ENCODE peak calls at places on chromosomes 4 and X, in four cellular contexts. O, V, U and Y are unnamed samples.

GRCh38 chrX:110086162-110086915 is 83.4 kb downstream of the TMEM164 start:
- DNase-seq in O (no peak), U (no peak), V (no peak), Y (no peak)

GRCh38 chr4:159070742-159071141 is 32.1 kb upstream of the RAPGEF2 start:
- DNase-seq in V (no peak), O (no peak), U (no peak), Y (no peak)

GRCh38 chr4:105060628-105061027 is 86.0 kb upstream of the TET2 start:
- DNase-seq in U (no peak), O (no peak), V (no peak), Y (no peak)

GRCh38 chr4:53923921-53924320 is 140.5 kb downstream of the CHIC2 start:
- DNase-seq in U (no peak), O (no peak), V (no peak), Y (no peak)

GRCh38 chr4:130249002-130249401 is 1153.0 kb downstream of the C4orf33 start:
- DNase-seq in O (no peak), U (no peak), V (no peak), Y (no peak)

GRCh38 chrX:13938053-13938765 is 91.5 kb downstream of the GEMIN8 start:
- DNase-seq in U (peak; percentile 66), V (peak; percentile 27), O (peak; percentile 45), Y (no peak)

GRCh38 chr4:26022346-26022891 is 108.4 kb downstream of the SMIM20 start:
- DNase-seq in U (no peak), V (no peak), O (no peak), Y (no peak)

GRCh38 chr4:149031399-149031798 is 589.2 kb upstream of the NR3C2 start:
- DNase-seq in O (no peak), V (no peak), U (no peak), Y (no peak)

GRCh38 chrX:106987488-106987887 is 12.5 kb downstream of the MORC4 start:
- DNase-seq in U (no peak), O (no peak), V (no peak), Y (no peak)

GRCh38 chr4:14168919-14169318 is 541.4 kb upstream of the BOD1L1 start:
- DNase-seq in U (no peak), V (no peak), O (no peak), Y (no peak)

GRCh38 chr4:91258326-91258725 is 1045.4 kb upstream of the GRID2 start:
- DNase-seq in O (no peak), V (no peak), U (no peak), Y (no peak)

GRCh38 chrX:35726176-35726575 is 72.0 kb upstream of the MAGEB16 start:
- DNase-seq in V (no peak), O (no peak), U (no peak), Y (no peak)

GRCh38 chr4:80073362-80074008 is 456 bp upstream of the ANTXR2 start:
- DNase-seq in O (no peak), V (no peak), U (no peak), Y (no peak)

GRCh38 chr4:109820563-109820962 is 5.0 kb downstream of the GAR1 start:
- DNase-seq in O (no peak), V (no peak), U (no peak), Y (no peak)

GRCh38 chr4:118769152-118769551 is 66.8 kb downstream of the SEC24D start:
- DNase-seq in O (no peak), V (no peak), U (no peak), Y (no peak)

GRCh38 chrX:72312311-72312940 is 6.7 kb upstream of the CITED1 start:
- DNase-seq in O (no peak), V (no peak), U (no peak), Y (no peak)

GRCh38 chrX:103441878-103442535 is 65.7 kb downstream of the BEX3 start:
- DNase-seq in U (no peak), V (no peak), O (no peak), Y (no peak)

GRCh38 chr4:124278477-124278876 is 434.1 kb downstream of the ANKRD50 start:
- DNase-seq in V (no peak), O (no peak), U (no peak), Y (no peak)

GRCh38 chr4:82626251-82626868 is 64.6 kb upstream of the TMEM150C start:
- DNase-seq in V (no peak), O (no peak), U (no peak), Y (no peak)

GRCh38 chr4:32485976-32486375 is 1765.8 kb downstream of the PCDH7 start:
- DNase-seq in U (no peak), V (no peak), O (no peak), Y (no peak)

GRCh38 chr4:1522606-1523005 is 116.4 kb upstream of the NKX1-1 start:
- DNase-seq in O (no peak), U (no peak), V (no peak), Y (no peak)

GRCh38 chrX:150569155-150569477 is 695 bp downstream of the MTM1 start:
- DNase-seq in U (no peak), O (no peak), V (no peak), Y (no peak)

GRCh38 chrX:98203800-98204199 is 1320.1 kb downstream of the RPA4 start:
- DNase-seq in U (no peak), O (no peak), V (no peak), Y (no peak)

GRCh38 chr4:111793686-111794085 is 351.6 kb upstream of the FAM241A start:
- DNase-seq in V (no peak), O (no peak), U (no peak), Y (no peak)

GRCh38 chr4:84432713-84433112 is 66.4 kb downstream of the NKX6-1 start:
- DNase-seq in O (no peak), V (no peak), U (no peak), Y (no peak)

GRCh38 chrX:111133389-111133788 is 37.4 kb downstream of the PAK3 start:
- DNase-seq in U (no peak), O (no peak), V (no peak), Y (no peak)

GRCh38 chr4:152606800-152607577 is 71.1 kb upstream of the FBXW7 start:
- DNase-seq in U (no peak), V (no peak), O (no peak), Y (no peak)

DNA sequence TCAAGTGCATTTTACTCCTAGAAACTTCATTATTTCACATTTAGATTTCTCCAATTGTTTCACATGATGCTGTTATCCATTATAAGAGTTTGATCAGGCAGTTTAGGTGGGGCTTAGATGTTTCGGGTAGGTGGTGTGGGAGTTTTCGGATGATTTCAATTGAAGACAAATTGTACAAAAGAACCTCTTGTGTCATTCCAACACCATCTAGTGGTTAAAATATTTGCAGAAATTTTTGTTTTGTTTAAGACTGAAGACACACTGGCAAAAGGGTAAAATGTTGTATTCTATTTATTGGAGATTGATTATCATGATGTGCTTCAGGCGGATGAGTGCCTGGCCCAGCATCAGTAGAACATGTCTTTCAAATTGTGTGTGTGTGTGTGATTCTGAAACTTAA is 212.7 kb downstream of the SH3BGRL start:
- DNase-seq in V (no peak), U (no peak), O (no peak), Y (no peak)
- TF ChIP-seq CTCF in V (no peak), U (peak; percentile 43), O (no peak), Y (peak; percentile 11)

GRCh38 chr4:77047037-77047436 is 28.8 kb downstream of the CCNI start:
- DNase-seq in V (no peak), U (no peak), O (no peak), Y (no peak)

GRCh38 chr4:77050962-77051361 is 24.8 kb downstream of the CCNI start:
- DNase-seq in V (no peak), O (no peak), U (no peak), Y (no peak)

GRCh38 chr4:77052352-77052751 is 23.4 kb downstream of the CCNI start:
- DNase-seq in U (no peak), V (no peak), O (peak; percentile 71), Y (no peak)
- TF ChIP-seq CTCF in U (peak; percentile 29), V (peak; percentile 48), O (no peak), Y (peak; percentile 61)

GRCh38 chrX:6645216-6645615 is 110.3 kb upstream of the VCX3A start:
- DNase-seq in O (no peak), V (no peak), U (no peak), Y (no peak)

GRCh38 chrX:6640727-6641126 is 105.8 kb upstream of the VCX3A start:
- DNase-seq in V (no peak), U (no peak), O (no peak), Y (no peak)

DNA sequence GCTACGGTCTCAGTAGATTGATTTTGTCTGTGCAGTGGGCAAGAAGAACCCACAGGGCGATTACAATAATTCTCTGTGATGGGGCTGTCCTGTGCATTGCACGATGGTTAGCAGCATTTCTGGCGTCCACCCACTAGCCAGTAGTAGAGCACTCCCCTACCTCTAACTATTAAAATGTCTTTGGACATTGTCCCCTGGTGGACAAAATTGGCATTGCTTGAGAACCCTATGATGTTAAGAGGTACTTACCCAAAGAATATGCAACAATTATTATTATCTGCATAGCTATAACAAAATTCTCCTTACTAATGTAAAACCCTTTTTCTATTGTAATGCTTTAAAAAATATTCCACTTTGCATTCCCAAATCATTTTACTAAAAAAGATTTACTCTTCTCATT is 109.5 kb upstream of the VCX3A start:
- DNase-seq in O (no peak), V (no peak), U (no peak), Y (no peak)
- TF ChIP-seq CTCF in O (peak; percentile 42), V (peak; percentile 34), U (peak; percentile 33), Y (no peak)

DNA sequence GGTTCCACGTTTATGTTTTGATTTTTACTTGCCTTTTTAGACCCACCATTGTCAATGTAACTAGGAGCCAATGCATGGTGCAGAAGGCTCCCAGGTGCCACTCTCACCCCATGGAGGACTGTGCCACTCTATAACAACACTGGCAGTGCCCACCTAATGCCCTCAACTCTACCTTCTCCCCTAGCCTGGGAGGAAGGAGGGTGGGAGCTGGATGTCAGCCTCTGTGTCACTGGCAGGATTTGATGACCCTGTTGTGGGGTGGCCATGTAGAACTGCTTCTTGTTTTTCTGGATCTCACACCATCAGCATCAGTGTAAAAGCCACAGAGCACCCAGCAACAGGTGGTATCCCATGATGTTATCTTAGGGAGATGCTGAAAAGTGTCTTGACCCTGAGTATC is 13.7 kb upstream of the ADH1B start:
- DNase-seq in U (no peak), V (no peak), O (no peak), Y (no peak)
- TF ChIP-seq CTCF in U (no peak), V (no peak), O (no peak), Y (no peak)

DNA sequence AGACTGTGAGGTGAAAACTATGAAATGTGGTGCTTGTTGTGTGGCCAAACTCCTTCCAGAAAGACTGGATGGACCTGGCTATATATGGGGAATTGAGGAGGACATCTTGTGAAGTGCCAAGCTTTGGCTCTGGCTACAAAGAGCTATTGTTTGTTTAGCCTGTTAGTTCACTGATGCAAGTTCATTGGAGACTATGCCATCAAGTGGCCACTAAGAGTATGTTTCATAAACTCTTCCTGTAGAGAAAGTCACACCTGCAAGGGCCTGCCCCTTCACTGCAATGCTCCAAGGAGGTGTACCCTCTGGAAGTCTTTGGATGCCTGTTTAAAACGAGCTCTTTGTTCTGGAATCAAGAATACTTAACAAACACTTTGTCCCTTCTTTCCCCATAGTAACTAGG is 382.0 kb downstream of the GABRG1 start:
- DNase-seq in U (no peak), V (no peak), O (no peak), Y (no peak)
- TF ChIP-seq CTCF in U (no peak), V (peak; percentile 14), O (no peak), Y (no peak)

GRCh38 chrX:12447448-12448154 is 309.3 kb downstream of the FRMPD4 start:
- DNase-seq in V (no peak), O (no peak), U (no peak), Y (no peak)

GRCh38 chrX:12446342-12447075 is 308.2 kb downstream of the FRMPD4 start:
- DNase-seq in V (no peak), O (no peak), U (no peak), Y (no peak)

GRCh38 chrX:12452268-12452667 is 314.0 kb downstream of the FRMPD4 start:
- DNase-seq in U (no peak), O (no peak), V (no peak), Y (no peak)
- TF ChIP-seq CTCF in U (no peak), O (no peak), V (no peak), Y (no peak)